ENCODE peak calls at places on chromosomes 13 and 19, in seven cellular contexts. One of them, this sample, is unnamed.

GRCh38 chr19:29665215-29665825 is at the start of gene PLEKHF1:
- DNase-seq in CD4-positive, alpha-beta T cell: peak; percentile 79
- DNase-seq in choroid plexus epithelial cell: peak; percentile 70
- DNase-seq in fibroblast of the aortic adventitia: peak; percentile 67
- DNase-seq in adrenal gland: peak; percentile 89
- DNase-seq in cardiac fibroblast: peak; percentile 85
- DNase-seq in epithelial cell of esophagus: peak; percentile 84
- DNase-seq in this sample: peak; percentile 82

GRCh38 chr19:6060600-6061391 is 49.5 kb downstream of the RFX2 start:
- DNase-seq in CD4-positive, alpha-beta T cell: peak; percentile 56
- DNase-seq in choroid plexus epithelial cell: no peak
- DNase-seq in fibroblast of the aortic adventitia: peak; percentile 66
- DNase-seq in adrenal gland: peak; percentile 74
- DNase-seq in cardiac fibroblast: peak; percentile 16
- DNase-seq in epithelial cell of esophagus: no peak
- DNase-seq in this sample: peak; percentile 74

GRCh38 chr13:85347251-85347650 is 452.0 kb downstream of the SLITRK6 start:
- DNase-seq in CD4-positive, alpha-beta T cell: no peak
- DNase-seq in choroid plexus epithelial cell: peak; percentile 89
- DNase-seq in fibroblast of the aortic adventitia: no peak
- DNase-seq in adrenal gland: no peak
- DNase-seq in cardiac fibroblast: no peak
- DNase-seq in epithelial cell of esophagus: no peak
- DNase-seq in this sample: no peak

GRCh38 chr19:54035215-54036178 is 28.2 kb downstream of the VSTM1 start:
- DNase-seq in CD4-positive, alpha-beta T cell: no peak
- DNase-seq in choroid plexus epithelial cell: peak; percentile 75
- DNase-seq in fibroblast of the aortic adventitia: peak; percentile 91
- DNase-seq in adrenal gland: no peak
- DNase-seq in cardiac fibroblast: peak; percentile 88
- DNase-seq in epithelial cell of esophagus: peak; percentile 71
- DNase-seq in this sample: peak; percentile 94

GRCh38 chr13:65310663-65311328 is 1919.3 kb downstream of the PCDH9 start:
- DNase-seq in CD4-positive, alpha-beta T cell: no peak
- DNase-seq in choroid plexus epithelial cell: no peak
- DNase-seq in fibroblast of the aortic adventitia: no peak
- DNase-seq in adrenal gland: no peak
- DNase-seq in cardiac fibroblast: no peak
- DNase-seq in epithelial cell of esophagus: no peak
- DNase-seq in this sample: no peak

GRCh38 chr19:47049307-47049700 is 880 bp upstream of the TMEM160 start:
- DNase-seq in CD4-positive, alpha-beta T cell: no peak
- DNase-seq in choroid plexus epithelial cell: peak; percentile 67
- DNase-seq in fibroblast of the aortic adventitia: peak; percentile 75
- DNase-seq in adrenal gland: no peak
- DNase-seq in cardiac fibroblast: peak; percentile 47
- DNase-seq in epithelial cell of esophagus: peak; percentile 41
- DNase-seq in this sample: peak; percentile 32

GRCh38 chr13:96822900-96823299 is 171.4 kb downstream of the OXGR1 start:
- DNase-seq in CD4-positive, alpha-beta T cell: no peak
- DNase-seq in choroid plexus epithelial cell: peak; percentile 26
- DNase-seq in fibroblast of the aortic adventitia: peak; percentile 31
- DNase-seq in adrenal gland: no peak
- DNase-seq in cardiac fibroblast: no peak
- DNase-seq in epithelial cell of esophagus: peak; percentile 66
- DNase-seq in this sample: peak; percentile 68

GRCh38 chr13:101307181-101307701 is 109.1 kb downstream of the NALCN start:
- DNase-seq in CD4-positive, alpha-beta T cell: no peak
- DNase-seq in choroid plexus epithelial cell: peak; percentile 90
- DNase-seq in fibroblast of the aortic adventitia: peak; percentile 94
- DNase-seq in adrenal gland: no peak
- DNase-seq in cardiac fibroblast: peak; percentile 52
- DNase-seq in epithelial cell of esophagus: no peak
- DNase-seq in this sample: no peak

GRCh38 chr13:46903748-46904147 is 6.9 kb upstream of the HTR2A start:
- DNase-seq in CD4-positive, alpha-beta T cell: no peak
- DNase-seq in choroid plexus epithelial cell: peak; percentile 77
- DNase-seq in fibroblast of the aortic adventitia: peak; percentile 40
- DNase-seq in adrenal gland: no peak
- DNase-seq in cardiac fibroblast: peak; percentile 51
- DNase-seq in epithelial cell of esophagus: no peak
- DNase-seq in this sample: no peak

GRCh38 chr19:39166571-39167391 is 30.0 kb upstream of the NCCRP1 start:
- DNase-seq in CD4-positive, alpha-beta T cell: no peak
- DNase-seq in choroid plexus epithelial cell: no peak
- DNase-seq in fibroblast of the aortic adventitia: no peak
- DNase-seq in adrenal gland: peak; percentile 95
- DNase-seq in cardiac fibroblast: peak; percentile 13
- DNase-seq in epithelial cell of esophagus: peak; percentile 67
- DNase-seq in this sample: no peak

GRCh38 chr19:35446194-35446593 is 1.9 kb upstream of the FFAR2 start:
- DNase-seq in CD4-positive, alpha-beta T cell: no peak
- DNase-seq in choroid plexus epithelial cell: no peak
- DNase-seq in fibroblast of the aortic adventitia: no peak
- DNase-seq in adrenal gland: no peak
- DNase-seq in cardiac fibroblast: peak; percentile 80
- DNase-seq in epithelial cell of esophagus: no peak
- DNase-seq in this sample: no peak

GRCh38 chr13:26280295-26280694 is 26.4 kb downstream of the CDK8 start:
- DNase-seq in CD4-positive, alpha-beta T cell: no peak
- DNase-seq in choroid plexus epithelial cell: peak; percentile 33
- DNase-seq in fibroblast of the aortic adventitia: peak; percentile 39
- DNase-seq in adrenal gland: no peak
- DNase-seq in cardiac fibroblast: peak; percentile 17
- DNase-seq in epithelial cell of esophagus: peak; percentile 86
- DNase-seq in this sample: peak; percentile 16

GRCh38 chr19:4208385-4209094 is 20.8 kb upstream of the EBI3 start:
- DNase-seq in CD4-positive, alpha-beta T cell: no peak
- DNase-seq in choroid plexus epithelial cell: peak; percentile 48
- DNase-seq in fibroblast of the aortic adventitia: no peak
- DNase-seq in adrenal gland: no peak
- DNase-seq in cardiac fibroblast: peak; percentile 28
- DNase-seq in epithelial cell of esophagus: peak; percentile 56
- DNase-seq in this sample: peak; percentile 50

GRCh38 chr13:65762015-65762414 is 1468.1 kb downstream of the PCDH9 start:
- DNase-seq in CD4-positive, alpha-beta T cell: no peak
- DNase-seq in choroid plexus epithelial cell: no peak
- DNase-seq in fibroblast of the aortic adventitia: no peak
- DNase-seq in adrenal gland: no peak
- DNase-seq in cardiac fibroblast: no peak
- DNase-seq in epithelial cell of esophagus: no peak
- DNase-seq in this sample: no peak

GRCh38 chr13:112686364-112686763 is 3.5 kb upstream of the ATP11A start:
- DNase-seq in CD4-positive, alpha-beta T cell: no peak
- DNase-seq in choroid plexus epithelial cell: no peak
- DNase-seq in fibroblast of the aortic adventitia: no peak
- DNase-seq in adrenal gland: no peak
- DNase-seq in cardiac fibroblast: no peak
- DNase-seq in epithelial cell of esophagus: no peak
- DNase-seq in this sample: no peak

GRCh38 chr19:57667220-57667619 is 1.5 kb upstream of the ZSCAN4 start:
- DNase-seq in CD4-positive, alpha-beta T cell: no peak
- DNase-seq in choroid plexus epithelial cell: no peak
- DNase-seq in fibroblast of the aortic adventitia: no peak
- DNase-seq in adrenal gland: no peak
- DNase-seq in cardiac fibroblast: no peak
- DNase-seq in epithelial cell of esophagus: no peak
- DNase-seq in this sample: no peak

GRCh38 chr13:88031980-88032562 is 360.9 kb downstream of the SLITRK5 start:
- DNase-seq in CD4-positive, alpha-beta T cell: no peak
- DNase-seq in choroid plexus epithelial cell: peak; percentile 34
- DNase-seq in fibroblast of the aortic adventitia: no peak
- DNase-seq in adrenal gland: no peak
- DNase-seq in cardiac fibroblast: no peak
- DNase-seq in epithelial cell of esophagus: peak; percentile 74
- DNase-seq in this sample: peak; percentile 62

GRCh38 chr13:51147732-51148131 is 36.7 kb upstream of the C13orf42 start:
- DNase-seq in CD4-positive, alpha-beta T cell: no peak
- DNase-seq in choroid plexus epithelial cell: no peak
- DNase-seq in fibroblast of the aortic adventitia: no peak
- DNase-seq in adrenal gland: no peak
- DNase-seq in cardiac fibroblast: no peak
- DNase-seq in epithelial cell of esophagus: no peak
- DNase-seq in this sample: no peak

GRCh38 chr13:20356437-20356836 is 124.3 kb upstream of the GJB6 start:
- DNase-seq in CD4-positive, alpha-beta T cell: no peak
- DNase-seq in choroid plexus epithelial cell: no peak
- DNase-seq in fibroblast of the aortic adventitia: peak; percentile 12
- DNase-seq in adrenal gland: no peak
- DNase-seq in cardiac fibroblast: no peak
- DNase-seq in epithelial cell of esophagus: no peak
- DNase-seq in this sample: no peak

GRCh38 chr19:4083677-4084546 is 17.2 kb upstream of the ZBTB7A start:
- DNase-seq in CD4-positive, alpha-beta T cell: no peak
- DNase-seq in choroid plexus epithelial cell: peak; percentile 44
- DNase-seq in fibroblast of the aortic adventitia: no peak
- DNase-seq in adrenal gland: no peak
- DNase-seq in cardiac fibroblast: no peak
- DNase-seq in epithelial cell of esophagus: no peak
- DNase-seq in this sample: no peak

GRCh38 chr19:52248256-52248655 is 21.1 kb upstream of the ZNF766 start:
- DNase-seq in CD4-positive, alpha-beta T cell: peak; percentile 43
- DNase-seq in choroid plexus epithelial cell: peak; percentile 73
- DNase-seq in fibroblast of the aortic adventitia: peak; percentile 46
- DNase-seq in adrenal gland: peak; percentile 67
- DNase-seq in cardiac fibroblast: peak; percentile 42
- DNase-seq in epithelial cell of esophagus: peak; percentile 62
- DNase-seq in this sample: peak; percentile 35
- TF ChIP-seq CTCF in CD4-positive, alpha-beta T cell: peak; percentile 52
- TF ChIP-seq CTCF in choroid plexus epithelial cell: peak; percentile 77
- TF ChIP-seq CTCF in fibroblast of the aortic adventitia: peak; percentile 32
- TF ChIP-seq CTCF in adrenal gland: peak; percentile 46
- TF ChIP-seq CTCF in cardiac fibroblast: peak; percentile 50
- TF ChIP-seq CTCF in epithelial cell of esophagus: peak; percentile 40
- TF ChIP-seq CTCF in this sample: peak; percentile 41

GRCh38 chr13:29959621-29960020 is 109.2 kb upstream of the UBL3 start:
- DNase-seq in CD4-positive, alpha-beta T cell: no peak
- DNase-seq in choroid plexus epithelial cell: no peak
- DNase-seq in fibroblast of the aortic adventitia: no peak
- DNase-seq in adrenal gland: no peak
- DNase-seq in cardiac fibroblast: no peak
- DNase-seq in epithelial cell of esophagus: no peak
- DNase-seq in this sample: no peak

GRCh38 chr13:29963086-29963485 is 112.7 kb upstream of the UBL3 start:
- DNase-seq in CD4-positive, alpha-beta T cell: no peak
- DNase-seq in choroid plexus epithelial cell: no peak
- DNase-seq in fibroblast of the aortic adventitia: no peak
- DNase-seq in adrenal gland: no peak
- DNase-seq in cardiac fibroblast: no peak
- DNase-seq in epithelial cell of esophagus: no peak
- DNase-seq in this sample: no peak

GRCh38 chr13:29959086-29959485 is 108.7 kb upstream of the UBL3 start:
- DNase-seq in CD4-positive, alpha-beta T cell: no peak
- DNase-seq in choroid plexus epithelial cell: no peak
- DNase-seq in fibroblast of the aortic adventitia: no peak
- DNase-seq in adrenal gland: no peak
- DNase-seq in cardiac fibroblast: no peak
- DNase-seq in epithelial cell of esophagus: no peak
- DNase-seq in this sample: no peak

GRCh38 chr13:29958476-29958875 is 108.1 kb upstream of the UBL3 start:
- DNase-seq in CD4-positive, alpha-beta T cell: peak; percentile 21
- DNase-seq in choroid plexus epithelial cell: no peak
- DNase-seq in fibroblast of the aortic adventitia: no peak
- DNase-seq in adrenal gland: no peak
- DNase-seq in cardiac fibroblast: no peak
- DNase-seq in epithelial cell of esophagus: no peak
- DNase-seq in this sample: no peak

GRCh38 chr13:29961036-29961685 is 110.7 kb upstream of the UBL3 start:
- DNase-seq in CD4-positive, alpha-beta T cell: no peak
- DNase-seq in choroid plexus epithelial cell: no peak
- DNase-seq in fibroblast of the aortic adventitia: no peak
- DNase-seq in adrenal gland: no peak
- DNase-seq in cardiac fibroblast: no peak
- DNase-seq in epithelial cell of esophagus: no peak
- DNase-seq in this sample: no peak
- TF ChIP-seq CTCF in CD4-positive, alpha-beta T cell: no peak
- TF ChIP-seq CTCF in choroid plexus epithelial cell: no peak
- TF ChIP-seq CTCF in fibroblast of the aortic adventitia: no peak
- TF ChIP-seq CTCF in adrenal gland: no peak
- TF ChIP-seq CTCF in cardiac fibroblast: no peak
- TF ChIP-seq CTCF in epithelial cell of esophagus: no peak
- TF ChIP-seq CTCF in this sample: no peak

GRCh38 chr13:75704942-75705320 is 68.8 kb downstream of the LMO7 start:
- DNase-seq in CD4-positive, alpha-beta T cell: no peak
- DNase-seq in choroid plexus epithelial cell: no peak
- DNase-seq in fibroblast of the aortic adventitia: no peak
- DNase-seq in adrenal gland: no peak
- DNase-seq in cardiac fibroblast: peak; percentile 21
- DNase-seq in epithelial cell of esophagus: peak; percentile 96
- DNase-seq in this sample: peak; percentile 69
- TF ChIP-seq CTCF in CD4-positive, alpha-beta T cell: no peak
- TF ChIP-seq CTCF in choroid plexus epithelial cell: no peak
- TF ChIP-seq CTCF in fibroblast of the aortic adventitia: no peak
- TF ChIP-seq CTCF in adrenal gland: no peak
- TF ChIP-seq CTCF in cardiac fibroblast: no peak
- TF ChIP-seq CTCF in epithelial cell of esophagus: peak; percentile 25
- TF ChIP-seq CTCF in this sample: peak; percentile 23

GRCh38 chr19:45256836-45257235 is 5.8 kb downstream of the MARK4 start:
- DNase-seq in CD4-positive, alpha-beta T cell: no peak
- DNase-seq in choroid plexus epithelial cell: no peak
- DNase-seq in fibroblast of the aortic adventitia: no peak
- DNase-seq in adrenal gland: no peak
- DNase-seq in cardiac fibroblast: no peak
- DNase-seq in epithelial cell of esophagus: no peak
- DNase-seq in this sample: no peak

GRCh38 chr19:45255611-45256157 is 4.6 kb downstream of the MARK4 start:
- DNase-seq in CD4-positive, alpha-beta T cell: no peak
- DNase-seq in choroid plexus epithelial cell: no peak
- DNase-seq in fibroblast of the aortic adventitia: no peak
- DNase-seq in adrenal gland: no peak
- DNase-seq in cardiac fibroblast: no peak
- DNase-seq in epithelial cell of esophagus: no peak
- DNase-seq in this sample: no peak

GRCh38 chr19:45253396-45254027 is 2.4 kb downstream of the MARK4 start:
- DNase-seq in CD4-positive, alpha-beta T cell: no peak
- DNase-seq in choroid plexus epithelial cell: no peak
- DNase-seq in fibroblast of the aortic adventitia: peak; percentile 16
- DNase-seq in adrenal gland: peak; percentile 51
- DNase-seq in cardiac fibroblast: peak; percentile 30
- DNase-seq in epithelial cell of esophagus: peak; percentile 63
- DNase-seq in this sample: no peak

GRCh38 chr19:45251452-45252354 is 632 bp downstream of the MARK4 start:
- DNase-seq in CD4-positive, alpha-beta T cell: no peak
- DNase-seq in choroid plexus epithelial cell: no peak
- DNase-seq in fibroblast of the aortic adventitia: peak; percentile 11
- DNase-seq in adrenal gland: no peak
- DNase-seq in cardiac fibroblast: peak; percentile 35
- DNase-seq in epithelial cell of esophagus: peak; percentile 7
- DNase-seq in this sample: no peak

DNA sequence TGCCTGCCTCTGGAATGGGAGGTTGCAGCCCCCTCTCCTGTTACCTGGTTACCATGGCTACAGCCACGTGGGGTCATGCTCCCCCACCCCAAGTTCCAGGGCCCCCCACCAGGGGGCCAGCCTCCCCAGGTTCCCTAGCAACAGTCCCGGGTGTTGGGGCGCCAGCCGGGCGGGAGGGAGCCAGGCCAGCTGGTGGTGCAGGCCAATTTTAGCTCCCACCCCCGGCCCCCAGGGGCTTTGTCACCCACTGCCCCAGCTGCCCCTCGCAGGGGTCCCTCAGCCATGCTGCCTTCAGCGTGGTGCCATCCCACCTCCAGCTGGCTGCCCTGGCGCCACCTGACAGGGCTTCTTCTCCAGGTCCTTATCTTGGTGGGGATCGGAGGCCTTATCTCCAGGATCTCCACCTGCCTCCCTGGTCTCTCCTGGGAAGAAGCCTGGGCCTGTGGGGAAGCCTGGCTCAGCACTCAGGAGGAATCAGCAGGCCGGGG is 3.0 kb downstream of the MARK4 start:
- DNase-seq in CD4-positive, alpha-beta T cell: no peak
- DNase-seq in choroid plexus epithelial cell: no peak
- DNase-seq in fibroblast of the aortic adventitia: no peak
- DNase-seq in adrenal gland: no peak
- DNase-seq in cardiac fibroblast: no peak
- DNase-seq in epithelial cell of esophagus: no peak
- DNase-seq in this sample: no peak
- TF ChIP-seq CTCF in CD4-positive, alpha-beta T cell: no peak
- TF ChIP-seq CTCF in choroid plexus epithelial cell: peak; percentile 43
- TF ChIP-seq CTCF in fibroblast of the aortic adventitia: peak; percentile 44
- TF ChIP-seq CTCF in adrenal gland: no peak
- TF ChIP-seq CTCF in cardiac fibroblast: peak; percentile 38
- TF ChIP-seq CTCF in epithelial cell of esophagus: peak; percentile 30
- TF ChIP-seq CTCF in this sample: peak; percentile 16

This sample was measured in MCF 10A.